ENCODE peak calls at places on chromosomes 2 and 18, in six cellular contexts. I is prostate gland, O is colonic mucosa, J is mammary epithelial cell, H is PC-9, B is SK-N-SH. K is an unnamed sample.
A peak's percentile ranks its signal among the peaks of the same experiment; 100 is the strongest.

GRCh38 chr2:42906557-42907380 is 114.4 kb upstream of the HAAO start:
- DNase-seq in I (no peak), O (peak; percentile 51), J (peak; percentile 33), H (peak; percentile 48), B (peak; percentile 85), K (no peak)

GRCh38 chr18:2905802-2906521 is 59.2 kb downstream of the EMILIN2 start:
- DNase-seq in I (no peak), O (peak; percentile 81), J (no peak), H (no peak), B (peak; percentile 82), K (peak; percentile 42)

GRCh38 chr2:216691210-216691741 is 4.1 kb downstream of the IGFBP5 start:
- DNase-seq in I (peak; percentile 52), O (no peak), J (peak; percentile 58), H (peak; percentile 70), B (peak; percentile 95), K (peak; percentile 67)

GRCh38 chr2:135651717-135652116 is 89.9 kb upstream of the UBXN4 start:
- DNase-seq in I (no peak), O (no peak), J (no peak), H (no peak), B (no peak), K (no peak)

GRCh38 chr2:190378883-190379237 is 29.3 kb upstream of the MFSD6 start:
- DNase-seq in I (no peak), O (no peak), J (no peak), H (no peak), B (no peak), K (no peak)

GRCh38 chr2:199751480-199751879 is 99.5 kb downstream of the FTCDNL1 start:
- DNase-seq in I (no peak), O (no peak), J (no peak), H (no peak), B (no peak), K (no peak)

GRCh38 chr2:72833084-72833714 is 7.4 kb upstream of the EXOC6B start:
- DNase-seq in I (no peak), O (no peak), J (no peak), H (no peak), B (no peak), K (peak; percentile 9)

GRCh38 chr2:225534697-225535096 is 135.2 kb downstream of the NYAP2 start:
- DNase-seq in I (no peak), O (no peak), J (peak; percentile 39), H (no peak), B (no peak), K (no peak)

GRCh38 chr2:54763636-54764291 is 40.3 kb downstream of the EML6 start:
- DNase-seq in I (no peak), O (peak; percentile 30), J (no peak), H (no peak), B (no peak), K (no peak)

GRCh38 chr2:6639870-6640639 is 225.7 kb downstream of the CMPK2 start:
- DNase-seq in I (no peak), O (no peak), J (no peak), H (no peak), B (no peak), K (no peak)

GRCh38 chr2:105858868-105859693 is 114.4 kb downstream of the NCK2 start:
- DNase-seq in I (no peak), O (no peak), J (no peak), H (peak; percentile 53), B (no peak), K (peak; percentile 45)

GRCh38 chr18:74722237-74722636 is 124.6 kb downstream of the ZNF407 start:
- DNase-seq in I (no peak), O (no peak), J (peak; percentile 57), H (no peak), B (no peak), K (no peak)

GRCh38 chr2:160087854-160088745 is 25.7 kb upstream of the PLA2R1 start:
- DNase-seq in I (no peak), O (no peak), J (peak; percentile 32), H (no peak), B (no peak), K (no peak)

GRCh38 chr2:133241231-133241575 is 327.1 kb downstream of the NCKAP5 start:
- DNase-seq in I (no peak), O (no peak), J (no peak), H (no peak), B (no peak), K (no peak)

GRCh38 chr2:128377071-128377910 is 58.6 kb upstream of the HS6ST1 start:
- DNase-seq in I (no peak), O (no peak), J (no peak), H (no peak), B (no peak), K (no peak)

GRCh38 chr2:239361311-239361642 is 39.5 kb downstream of the HDAC4 start:
- DNase-seq in I (no peak), O (no peak), J (no peak), H (no peak), B (no peak), K (no peak)

GRCh38 chr2:101124684-101125366 is 26.4 kb downstream of the TBC1D8 start:
- DNase-seq in I (no peak), O (peak; percentile 52), J (peak; percentile 95), H (peak; percentile 95), B (no peak), K (peak; percentile 97)

GRCh38 chr2:70918016-70918415 is 17.7 kb upstream of the ATP6V1B1 start:
- DNase-seq in I (no peak), O (no peak), J (no peak), H (no peak), B (no peak), K (no peak)

GRCh38 chr2:70921839-70922590 is 13.7 kb upstream of the ATP6V1B1 start:
- DNase-seq in I (no peak), O (no peak), J (no peak), H (no peak), B (no peak), K (no peak)

GRCh38 chr2:70919672-70920366 is 15.9 kb upstream of the ATP6V1B1 start:
- DNase-seq in I (peak; percentile 81), O (peak; percentile 83), J (peak; percentile 60), H (peak; percentile 82), B (peak; percentile 83), K (peak; percentile 63)

GRCh38 chr2:70921031-70921430 is 14.7 kb upstream of the ATP6V1B1 start:
- DNase-seq in I (no peak), O (no peak), J (no peak), H (no peak), B (peak; percentile 4), K (no peak)

DNA sequence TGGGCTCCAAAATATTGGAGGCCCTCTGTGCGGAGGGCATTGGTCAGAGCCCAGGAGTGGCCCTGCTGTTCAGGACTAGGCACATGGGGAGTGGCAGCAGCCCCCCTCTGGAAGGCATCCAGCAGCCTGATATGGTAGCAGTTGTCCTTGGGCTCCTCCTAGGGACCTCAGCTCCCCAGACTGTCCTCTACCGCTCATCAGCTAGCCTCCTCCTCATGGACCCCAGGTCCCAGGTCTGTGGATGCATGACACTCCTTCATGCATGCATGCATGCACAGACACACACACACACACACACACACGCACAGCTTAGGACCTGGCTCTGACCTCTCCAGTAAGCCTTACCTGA is 15.4 kb upstream of the ATP6V1B1 start:
- DNase-seq in I (no peak), O (no peak), J (no peak), H (no peak), B (no peak), K (no peak)
- TF ChIP-seq CTCF in I (no peak), O (no peak), J (no peak), H (no peak), B (no peak), K (no peak)

GRCh38 chr2:10398496-10398895 is 49.6 kb downstream of the ODC1 start:
- DNase-seq in I (no peak), O (peak; percentile 86), J (no peak), H (no peak), B (no peak), K (no peak)

GRCh38 chr2:10400568-10400977 is 47.6 kb downstream of the ODC1 start:
- DNase-seq in I (no peak), O (peak; percentile 38), J (no peak), H (peak; percentile 30), B (no peak), K (no peak)

GRCh38 chr2:10400002-10400401 is 48.1 kb downstream of the ODC1 start:
- DNase-seq in I (no peak), O (no peak), J (no peak), H (no peak), B (no peak), K (no peak)

GRCh38 chr2:10397878-10398277 is 50.2 kb downstream of the ODC1 start:
- DNase-seq in I (no peak), O (no peak), J (no peak), H (no peak), B (no peak), K (no peak)

GRCh38 chr2:10399358-10399757 is 48.8 kb downstream of the ODC1 start:
- DNase-seq in I (no peak), O (no peak), J (no peak), H (no peak), B (no peak), K (no peak)
- H3K27ac ChIP-seq in I (no peak overlapping the region), O (no peak overlapping the region), J (no peak overlapping the region), H (no peak overlapping the region), B (no peak overlapping the region), K (peak overlapping the region; percentile 49)

GRCh38 chr2:68812256-68812655 is 58.9 kb downstream of the BMP10 start:
- DNase-seq in I (no peak), O (no peak), J (no peak), H (no peak), B (no peak), K (no peak)
- TF ChIP-seq CTCF in I (no peak), O (no peak), J (no peak), H (no peak), B (no peak), K (no peak)

GRCh38 chr2:102250278-102250821 is 61.0 kb upstream of the IL1RL1 start:
- DNase-seq in I (no peak), O (no peak), J (no peak), H (no peak), B (no peak), K (no peak)

GRCh38 chr2:102253753-102254150 is 57.6 kb upstream of the IL1RL1 start:
- DNase-seq in I (no peak), O (no peak), J (no peak), H (no peak), B (no peak), K (no peak)

GRCh38 chr2:102251849-102252203 is 59.5 kb upstream of the IL1RL1 start:
- DNase-seq in I (no peak), O (no peak), J (no peak), H (no peak), B (no peak), K (no peak)

GRCh38 chr2:102253140-102253752 is 58.1 kb upstream of the IL1RL1 start:
- DNase-seq in I (no peak), O (no peak), J (peak; percentile 43), H (no peak), B (no peak), K (no peak)

DNA sequence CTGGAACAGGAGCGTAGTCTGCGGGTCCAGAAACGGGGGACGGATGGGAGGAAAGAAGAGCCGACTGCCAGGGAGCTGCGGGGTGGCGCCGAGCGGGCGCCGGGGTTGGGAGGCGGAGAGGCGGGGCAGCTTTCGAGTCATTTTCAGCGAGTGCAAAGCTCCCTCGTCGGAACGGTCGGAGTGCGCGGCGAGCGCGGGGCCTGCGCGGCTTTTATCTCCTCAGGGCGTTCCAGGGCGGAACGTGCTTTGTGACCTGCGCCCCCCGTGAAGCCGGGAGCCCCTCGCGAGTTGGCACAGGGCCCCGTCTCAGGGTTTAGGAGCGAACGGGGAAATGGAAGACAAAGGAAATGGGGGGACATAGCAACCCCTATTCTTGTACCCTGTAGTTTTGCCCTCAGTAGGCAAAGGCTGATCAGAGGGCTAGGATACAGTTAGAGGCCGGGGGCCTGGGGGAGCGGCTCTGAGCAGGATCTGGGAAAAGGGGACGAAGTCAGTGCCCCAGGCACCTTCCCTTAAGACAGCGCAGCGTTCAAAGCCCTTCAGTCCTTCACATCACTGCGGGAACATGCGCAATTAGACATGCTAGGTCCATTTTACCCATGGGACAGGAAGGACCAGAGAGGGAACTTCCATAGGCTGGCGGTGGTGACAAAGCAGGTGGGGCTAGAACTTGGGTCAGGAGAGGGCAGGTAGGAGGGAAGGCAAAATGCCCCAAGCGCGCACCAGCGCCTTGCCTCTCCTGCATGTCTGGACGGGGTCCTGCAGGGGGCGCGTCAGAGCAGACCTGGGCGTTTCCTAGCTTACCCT is 60.1 kb upstream of the IL1RL1 start:
- DNase-seq in I (no peak), O (peak; percentile 81), J (no peak), H (peak; percentile 69), B (peak; percentile 45), K (peak; percentile 30)
- H3K27ac ChIP-seq in I (no peak overlapping the region), O (no peak overlapping the region), J (no peak overlapping the region), H (no peak overlapping the region), B (no peak overlapping the region), K (no peak overlapping the region)

K was measured in RWPE1.